ENCODE peak calls at places on chromosomes 13 and 19, in six cellular contexts. One of them, this sample, is unnamed.
A peak's percentile ranks its signal among the peaks of the same experiment; 100 is the strongest.

GRCh38 chr19:948842-949496 is 23.1 kb downstream of the ARID3A start:
- DNase-seq in psoas muscle: no peak
- DNase-seq in transverse colon: no peak
- DNase-seq in breast epithelium: no peak
- DNase-seq in uterus: no peak
- DNase-seq in heart right ventricle: no peak
- DNase-seq in this sample: no peak

GRCh38 chr13:44826586-44827350 is 162.5 kb downstream of the NUFIP1 start:
- DNase-seq in heart right ventricle: no peak
- DNase-seq in psoas muscle: no peak
- DNase-seq in uterus: no peak
- DNase-seq in transverse colon: no peak
- DNase-seq in breast epithelium: no peak
- DNase-seq in this sample: no peak

GRCh38 chr13:29386246-29386645 is 209.2 kb downstream of the SLC7A1 start:
- DNase-seq in breast epithelium: no peak
- DNase-seq in transverse colon: no peak
- DNase-seq in uterus: no peak
- DNase-seq in psoas muscle: no peak
- DNase-seq in heart right ventricle: no peak
- DNase-seq in this sample: no peak

GRCh38 chr19:19064098-19064722 is 416 bp downstream of the SLC25A42 start:
- DNase-seq in transverse colon: peak; percentile 27
- DNase-seq in uterus: no peak
- DNase-seq in psoas muscle: no peak
- DNase-seq in heart right ventricle: no peak
- DNase-seq in breast epithelium: peak; percentile 25
- DNase-seq in this sample: peak; percentile 30

GRCh38 chr19:15276620-15277019 is 44.4 kb upstream of the EPHX3 start:
- DNase-seq in uterus: no peak
- DNase-seq in heart right ventricle: no peak
- DNase-seq in breast epithelium: no peak
- DNase-seq in psoas muscle: no peak
- DNase-seq in transverse colon: no peak
- DNase-seq in this sample: no peak

GRCh38 chr13:100811906-100812305 is 137.3 kb upstream of the TMTC4 start:
- DNase-seq in psoas muscle: no peak
- DNase-seq in breast epithelium: no peak
- DNase-seq in uterus: no peak
- DNase-seq in heart right ventricle: no peak
- DNase-seq in transverse colon: no peak
- DNase-seq in this sample: no peak

GRCh38 chr13:111425326-111425725 is 104.9 kb downstream of the TEX29 start:
- DNase-seq in breast epithelium: no peak
- DNase-seq in transverse colon: no peak
- DNase-seq in uterus: no peak
- DNase-seq in psoas muscle: no peak
- DNase-seq in heart right ventricle: no peak
- DNase-seq in this sample: no peak

GRCh38 chr13:99033814-99034213 is 56.0 kb upstream of the DOCK9 start:
- DNase-seq in heart right ventricle: no peak
- DNase-seq in uterus: no peak
- DNase-seq in breast epithelium: no peak
- DNase-seq in psoas muscle: no peak
- DNase-seq in transverse colon: no peak
- DNase-seq in this sample: no peak

GRCh38 chr19:442085-442484 is 18.7 kb downstream of the SHC2 start:
- DNase-seq in uterus: no peak
- DNase-seq in psoas muscle: no peak
- DNase-seq in breast epithelium: no peak
- DNase-seq in transverse colon: no peak
- DNase-seq in heart right ventricle: no peak
- DNase-seq in this sample: no peak

GRCh38 chr19:8578642-8579265 is 1.5 kb upstream of the MYO1F start:
- DNase-seq in transverse colon: peak; percentile 85
- DNase-seq in uterus: peak; percentile 76
- DNase-seq in breast epithelium: peak; percentile 58
- DNase-seq in heart right ventricle: peak; percentile 77
- DNase-seq in psoas muscle: peak; percentile 80
- DNase-seq in this sample: peak; percentile 89
- H3K4me1 ChIP-seq in transverse colon: peaks cover 18% of the 10 kb centered on the region
- H3K4me1 ChIP-seq in uterus: no peaks in the 10 kb centered on the region
- H3K4me1 ChIP-seq in breast epithelium: no peaks in the 10 kb centered on the region
- H3K4me1 ChIP-seq in heart right ventricle: peaks cover 54% of the 10 kb centered on the region
- H3K4me1 ChIP-seq in psoas muscle: no peaks in the 10 kb centered on the region
- H3K4me1 ChIP-seq in this sample: no peaks in the 10 kb centered on the region

GRCh38 chr19:48770734-48771472 is 15.6 kb downstream of the FGF21 start:
- DNase-seq in psoas muscle: no peak
- DNase-seq in heart right ventricle: no peak
- DNase-seq in transverse colon: no peak
- DNase-seq in uterus: no peak
- DNase-seq in breast epithelium: no peak
- DNase-seq in this sample: peak; percentile 40
- H3K27ac ChIP-seq in psoas muscle: peak overlapping the region; percentile 88
- H3K27ac ChIP-seq in heart right ventricle: no peak overlapping the region
- H3K27ac ChIP-seq in transverse colon: no peak overlapping the region
- H3K27ac ChIP-seq in uterus: no peak overlapping the region
- H3K27ac ChIP-seq in breast epithelium: no peak overlapping the region
- H3K27ac ChIP-seq in this sample: no peak overlapping the region

GRCh38 chr19:48030073-48030472 is 13.8 kb downstream of the CABP5 start:
- DNase-seq in transverse colon: no peak
- DNase-seq in breast epithelium: no peak
- DNase-seq in heart right ventricle: no peak
- DNase-seq in uterus: no peak
- DNase-seq in psoas muscle: no peak
- DNase-seq in this sample: no peak
- TF ChIP-seq CTCF in transverse colon: no peak
- TF ChIP-seq CTCF in breast epithelium: no peak
- TF ChIP-seq CTCF in heart right ventricle: no peak
- TF ChIP-seq CTCF in uterus: no peak
- TF ChIP-seq CTCF in psoas muscle: no peak
- TF ChIP-seq CTCF in this sample: no peak

GRCh38 chr19:35310811-35311465 is 18.0 kb upstream of the CD22 start:
- DNase-seq in uterus: no peak
- DNase-seq in heart right ventricle: no peak
- DNase-seq in breast epithelium: no peak
- DNase-seq in psoas muscle: no peak
- DNase-seq in transverse colon: no peak
- DNase-seq in this sample: no peak

GRCh38 chr19:35311901-35312665 is 16.9 kb upstream of the CD22 start:
- DNase-seq in uterus: no peak
- DNase-seq in heart right ventricle: no peak
- DNase-seq in psoas muscle: no peak
- DNase-seq in breast epithelium: no peak
- DNase-seq in transverse colon: no peak
- DNase-seq in this sample: no peak

GRCh38 chr19:35307990-35308389 is 16.0 kb downstream of the MAG start:
- DNase-seq in heart right ventricle: no peak
- DNase-seq in breast epithelium: no peak
- DNase-seq in psoas muscle: no peak
- DNase-seq in transverse colon: no peak
- DNase-seq in uterus: no peak
- DNase-seq in this sample: peak; percentile 31

GRCh38 chr19:35310331-35310730 is 18.4 kb downstream of the MAG start:
- DNase-seq in psoas muscle: no peak
- DNase-seq in transverse colon: no peak
- DNase-seq in breast epithelium: no peak
- DNase-seq in heart right ventricle: no peak
- DNase-seq in uterus: no peak
- DNase-seq in this sample: no peak

GRCh38 chr19:35309481-35310279 is 17.7 kb downstream of the MAG start:
- DNase-seq in uterus: no peak
- DNase-seq in transverse colon: no peak
- DNase-seq in breast epithelium: peak; percentile 53
- DNase-seq in psoas muscle: no peak
- DNase-seq in heart right ventricle: no peak
- DNase-seq in this sample: peak; percentile 90
- H3K4me1 ChIP-seq in uterus: no peaks in the 10 kb centered on the region
- H3K4me1 ChIP-seq in transverse colon: no peaks in the 10 kb centered on the region
- H3K4me1 ChIP-seq in breast epithelium: no peaks in the 10 kb centered on the region
- H3K4me1 ChIP-seq in psoas muscle: no peaks in the 10 kb centered on the region
- H3K4me1 ChIP-seq in heart right ventricle: no peaks in the 10 kb centered on the region
- H3K4me1 ChIP-seq in this sample: peaks cover 43% of the 10 kb centered on the region

GRCh38 chr19:13116282-13117175 is at the start of gene TRMT1:
- DNase-seq in heart right ventricle: peak; percentile 88
- DNase-seq in uterus: peak; percentile 92
- DNase-seq in psoas muscle: peak; percentile 96
- DNase-seq in breast epithelium: peak; percentile 88
- DNase-seq in transverse colon: peak; percentile 95
- DNase-seq in this sample: peak; percentile 97

GRCh38 chr19:13117772-13118423 is at the start of gene NACC1:
- DNase-seq in heart right ventricle: peak; percentile 90
- DNase-seq in transverse colon: peak; percentile 91
- DNase-seq in breast epithelium: peak; percentile 84
- DNase-seq in psoas muscle: peak; percentile 95
- DNase-seq in uterus: peak; percentile 84
- DNase-seq in this sample: peak; percentile 93

GRCh38 chr19:13118424-13119193 is 545 bp downstream of the NACC1 start:
- DNase-seq in heart right ventricle: peak; percentile 45
- DNase-seq in uterus: peak; percentile 42
- DNase-seq in transverse colon: no peak
- DNase-seq in breast epithelium: no peak
- DNase-seq in psoas muscle: peak; percentile 74
- DNase-seq in this sample: peak; percentile 65

GRCh38 chr19:13117176-13117771 is 734 bp upstream of the TRMT1 start:
- DNase-seq in psoas muscle: no peak
- DNase-seq in uterus: no peak
- DNase-seq in heart right ventricle: no peak
- DNase-seq in breast epithelium: no peak
- DNase-seq in transverse colon: no peak
- DNase-seq in this sample: no peak

DNA sequence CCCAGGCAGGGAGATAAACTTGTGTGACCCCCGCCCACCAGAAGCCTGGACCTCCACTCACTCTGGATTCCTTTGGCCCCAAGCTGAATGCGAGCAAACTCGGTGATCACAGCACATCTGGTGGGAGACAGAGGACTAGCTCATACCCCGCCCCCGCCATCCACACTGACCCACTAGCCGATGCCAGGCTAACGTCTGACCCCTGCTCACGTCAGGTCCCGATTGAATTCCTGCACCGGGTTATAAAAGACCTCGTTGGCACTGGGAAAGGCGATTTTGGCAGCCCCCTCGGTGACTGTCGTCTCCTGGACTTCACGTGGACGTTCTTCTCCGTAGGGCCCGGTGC is 631 bp downstream of the TRMT1 start:
- DNase-seq in transverse colon: no peak
- DNase-seq in psoas muscle: no peak
- DNase-seq in heart right ventricle: no peak
- DNase-seq in breast epithelium: no peak
- DNase-seq in uterus: no peak
- DNase-seq in this sample: no peak
- H3K27ac ChIP-seq in transverse colon: peak overlapping the region; percentile 83
- H3K27ac ChIP-seq in psoas muscle: peak overlapping the region; percentile 79
- H3K27ac ChIP-seq in heart right ventricle: no peak overlapping the region
- H3K27ac ChIP-seq in breast epithelium: peak overlapping the region; percentile 59
- H3K27ac ChIP-seq in uterus: peak overlapping the region; percentile 75
- H3K27ac ChIP-seq in this sample: peak overlapping the region; percentile 1